ENCODE peak calls at places on chromosomes 4 and X, in eight cellular contexts. One of them, this sample, is unnamed.

GRCh38 chr4:182843813-182844325 is 73.3 kb downstream of the DCTD start:
- DNase-seq in SJCRH30: no peak
- DNase-seq in iPS DF 6.9: no peak
- DNase-seq in naive thymus-derived CD4-positive, alpha-beta T cell: no peak
- DNase-seq in RWPE2: no peak
- DNase-seq in uterus: no peak
- DNase-seq in mesendoderm: no peak
- DNase-seq in stomach: no peak
- DNase-seq in this sample: peak; percentile 21

GRCh38 chr4:19832388-19832787 is 419.3 kb upstream of the SLIT2 start:
- DNase-seq in SJCRH30: no peak
- DNase-seq in iPS DF 6.9: no peak
- DNase-seq in naive thymus-derived CD4-positive, alpha-beta T cell: no peak
- DNase-seq in RWPE2: no peak
- DNase-seq in uterus: no peak
- DNase-seq in mesendoderm: no peak
- DNase-seq in stomach: no peak
- DNase-seq in this sample: no peak

GRCh38 chr4:174213734-174214101 is 69.7 kb downstream of the FBXO8 start:
- DNase-seq in SJCRH30: no peak
- DNase-seq in iPS DF 6.9: no peak
- DNase-seq in naive thymus-derived CD4-positive, alpha-beta T cell: no peak
- DNase-seq in RWPE2: no peak
- DNase-seq in uterus: no peak
- DNase-seq in mesendoderm: no peak
- DNase-seq in stomach: no peak
- DNase-seq in this sample: peak; percentile 31

GRCh38 chr4:140211693-140212092 is 57.7 kb upstream of the MAML3 start:
- DNase-seq in SJCRH30: no peak
- DNase-seq in iPS DF 6.9: no peak
- DNase-seq in naive thymus-derived CD4-positive, alpha-beta T cell: no peak
- DNase-seq in RWPE2: no peak
- DNase-seq in uterus: no peak
- DNase-seq in mesendoderm: no peak
- DNase-seq in stomach: no peak
- DNase-seq in this sample: no peak

GRCh38 chr4:39458505-39459300 is at the start of the genes LIAS and RPL9:
- DNase-seq in SJCRH30: peak; percentile 99
- DNase-seq in iPS DF 6.9: peak; percentile 98
- DNase-seq in naive thymus-derived CD4-positive, alpha-beta T cell: peak; percentile 89
- DNase-seq in RWPE2: peak; percentile 90
- DNase-seq in uterus: peak; percentile 96
- DNase-seq in mesendoderm: peak; percentile 99
- DNase-seq in stomach: peak; percentile 98
- DNase-seq in this sample: peak; percentile 95

GRCh38 chr4:19961092-19961491 is 290.6 kb upstream of the SLIT2 start:
- DNase-seq in SJCRH30: no peak
- DNase-seq in iPS DF 6.9: no peak
- DNase-seq in naive thymus-derived CD4-positive, alpha-beta T cell: no peak
- DNase-seq in RWPE2: no peak
- DNase-seq in uterus: no peak
- DNase-seq in mesendoderm: no peak
- DNase-seq in stomach: no peak
- DNase-seq in this sample: no peak

GRCh38 chr4:182126096-182126495 is 117.1 kb upstream of the TENM3 start:
- DNase-seq in SJCRH30: no peak
- DNase-seq in iPS DF 6.9: no peak
- DNase-seq in naive thymus-derived CD4-positive, alpha-beta T cell: no peak
- DNase-seq in RWPE2: no peak
- DNase-seq in uterus: no peak
- DNase-seq in mesendoderm: no peak
- DNase-seq in stomach: no peak
- DNase-seq in this sample: no peak

GRCh38 chr4:15989431-15989830 is 26.5 kb upstream of the FGFBP2 start:
- DNase-seq in SJCRH30: no peak
- DNase-seq in iPS DF 6.9: no peak
- DNase-seq in naive thymus-derived CD4-positive, alpha-beta T cell: no peak
- DNase-seq in RWPE2: no peak
- DNase-seq in uterus: no peak
- DNase-seq in mesendoderm: no peak
- DNase-seq in stomach: no peak
- DNase-seq in this sample: no peak

GRCh38 chr4:70651864-70652506 is 14.3 kb downstream of the JCHAIN start:
- DNase-seq in SJCRH30: peak; percentile 51
- DNase-seq in iPS DF 6.9: peak; percentile 20
- DNase-seq in naive thymus-derived CD4-positive, alpha-beta T cell: no peak
- DNase-seq in RWPE2: no peak
- DNase-seq in uterus: no peak
- DNase-seq in mesendoderm: peak; percentile 50
- DNase-seq in stomach: no peak
- DNase-seq in this sample: peak; percentile 46

GRCh38 chr4:121096629-121097028 is 24.3 kb upstream of the NDNF start:
- DNase-seq in SJCRH30: peak; percentile 59
- DNase-seq in iPS DF 6.9: no peak
- DNase-seq in naive thymus-derived CD4-positive, alpha-beta T cell: no peak
- DNase-seq in RWPE2: no peak
- DNase-seq in uterus: no peak
- DNase-seq in mesendoderm: peak; percentile 34
- DNase-seq in stomach: no peak
- DNase-seq in this sample: peak; percentile 9

GRCh38 chr4:74095482-74095881 is 3.5 kb downstream of the CXCL2 start:
- DNase-seq in SJCRH30: no peak
- DNase-seq in iPS DF 6.9: no peak
- DNase-seq in naive thymus-derived CD4-positive, alpha-beta T cell: no peak
- DNase-seq in RWPE2: no peak
- DNase-seq in uterus: no peak
- DNase-seq in mesendoderm: no peak
- DNase-seq in stomach: no peak
- DNase-seq in this sample: no peak

GRCh38 chr4:93791570-93792195 is 36.9 kb upstream of the ATOH1 start:
- DNase-seq in SJCRH30: peak; percentile 86
- DNase-seq in iPS DF 6.9: peak; percentile 47
- DNase-seq in naive thymus-derived CD4-positive, alpha-beta T cell: peak; percentile 22
- DNase-seq in RWPE2: no peak
- DNase-seq in uterus: no peak
- DNase-seq in mesendoderm: peak; percentile 67
- DNase-seq in stomach: peak; percentile 59
- DNase-seq in this sample: peak; percentile 52

GRCh38 chr4:13921805-13922204 is 294.3 kb upstream of the BOD1L1 start:
- DNase-seq in SJCRH30: no peak
- DNase-seq in iPS DF 6.9: no peak
- DNase-seq in naive thymus-derived CD4-positive, alpha-beta T cell: no peak
- DNase-seq in RWPE2: no peak
- DNase-seq in uterus: no peak
- DNase-seq in mesendoderm: no peak
- DNase-seq in stomach: no peak
- DNase-seq in this sample: no peak

GRCh38 chrX:43618376-43619205 is 37.5 kb upstream of the MAOA start:
- DNase-seq in SJCRH30: peak; percentile 8
- DNase-seq in iPS DF 6.9: peak; percentile 41
- DNase-seq in naive thymus-derived CD4-positive, alpha-beta T cell: no peak
- DNase-seq in RWPE2: no peak
- DNase-seq in uterus: no peak
- DNase-seq in mesendoderm: peak; percentile 59
- DNase-seq in stomach: no peak
- DNase-seq in this sample: peak; percentile 64

GRCh38 chr4:127482049-127482448 is 150.7 kb upstream of the INTU start:
- DNase-seq in SJCRH30: no peak
- DNase-seq in iPS DF 6.9: no peak
- DNase-seq in naive thymus-derived CD4-positive, alpha-beta T cell: no peak
- DNase-seq in RWPE2: no peak
- DNase-seq in uterus: no peak
- DNase-seq in mesendoderm: no peak
- DNase-seq in stomach: no peak
- DNase-seq in this sample: no peak

GRCh38 chr4:8539661-8540060 is 40.5 kb upstream of the GPR78 start:
- DNase-seq in SJCRH30: no peak
- DNase-seq in iPS DF 6.9: no peak
- DNase-seq in naive thymus-derived CD4-positive, alpha-beta T cell: no peak
- DNase-seq in RWPE2: peak; percentile 20
- DNase-seq in uterus: no peak
- DNase-seq in mesendoderm: no peak
- DNase-seq in stomach: no peak
- DNase-seq in this sample: no peak

GRCh38 chr4:112604590-112604989 is 32.1 kb downstream of the ZGRF1 start:
- DNase-seq in SJCRH30: peak; percentile 79
- DNase-seq in iPS DF 6.9: peak; percentile 22
- DNase-seq in naive thymus-derived CD4-positive, alpha-beta T cell: no peak
- DNase-seq in RWPE2: no peak
- DNase-seq in uterus: no peak
- DNase-seq in mesendoderm: peak; percentile 62
- DNase-seq in stomach: no peak
- DNase-seq in this sample: peak; percentile 50

GRCh38 chrX:68999351-68999750 is 165.9 kb downstream of the PJA1 start:
- DNase-seq in SJCRH30: no peak
- DNase-seq in iPS DF 6.9: no peak
- DNase-seq in naive thymus-derived CD4-positive, alpha-beta T cell: no peak
- DNase-seq in RWPE2: peak; percentile 78
- DNase-seq in uterus: no peak
- DNase-seq in mesendoderm: no peak
- DNase-seq in stomach: no peak
- DNase-seq in this sample: no peak

GRCh38 chr4:166284221-166284620 is 411.2 kb downstream of the TLL1 start:
- DNase-seq in SJCRH30: no peak
- DNase-seq in iPS DF 6.9: no peak
- DNase-seq in naive thymus-derived CD4-positive, alpha-beta T cell: no peak
- DNase-seq in RWPE2: no peak
- DNase-seq in uterus: no peak
- DNase-seq in mesendoderm: no peak
- DNase-seq in stomach: no peak
- DNase-seq in this sample: no peak

GRCh38 chrX:16822723-16823122 is 36.5 kb downstream of the TXLNG start:
- DNase-seq in SJCRH30: no peak
- DNase-seq in iPS DF 6.9: no peak
- DNase-seq in naive thymus-derived CD4-positive, alpha-beta T cell: no peak
- DNase-seq in RWPE2: no peak
- DNase-seq in uterus: no peak
- DNase-seq in mesendoderm: no peak
- DNase-seq in stomach: no peak
- DNase-seq in this sample: no peak

GRCh38 chr4:169147217-169147616 is 123.5 kb downstream of the SH3RF1 start:
- DNase-seq in SJCRH30: no peak
- DNase-seq in iPS DF 6.9: no peak
- DNase-seq in naive thymus-derived CD4-positive, alpha-beta T cell: no peak
- DNase-seq in RWPE2: no peak
- DNase-seq in uterus: no peak
- DNase-seq in mesendoderm: no peak
- DNase-seq in stomach: no peak
- DNase-seq in this sample: no peak

GRCh38 chrX:153302796-153303195 is 18.8 kb downstream of the PNMA6F start:
- DNase-seq in SJCRH30: no peak
- DNase-seq in iPS DF 6.9: no peak
- DNase-seq in naive thymus-derived CD4-positive, alpha-beta T cell: no peak
- DNase-seq in RWPE2: no peak
- DNase-seq in uterus: no peak
- DNase-seq in mesendoderm: no peak
- DNase-seq in stomach: no peak
- DNase-seq in this sample: no peak
- H3K36me3 ChIP-seq in SJCRH30: no peaks in the 10 kb centered on the region
- H3K36me3 ChIP-seq in iPS DF 6.9: no peaks in the 10 kb centered on the region
- H3K36me3 ChIP-seq in naive thymus-derived CD4-positive, alpha-beta T cell: no peaks in the 10 kb centered on the region
- H3K36me3 ChIP-seq in RWPE2: no peaks in the 10 kb centered on the region
- H3K36me3 ChIP-seq in uterus: no peaks in the 10 kb centered on the region
- H3K36me3 ChIP-seq in mesendoderm: no peaks in the 10 kb centered on the region
- H3K36me3 ChIP-seq in stomach: no peaks in the 10 kb centered on the region
- H3K36me3 ChIP-seq in this sample: no peaks in the 10 kb centered on the region

DNA sequence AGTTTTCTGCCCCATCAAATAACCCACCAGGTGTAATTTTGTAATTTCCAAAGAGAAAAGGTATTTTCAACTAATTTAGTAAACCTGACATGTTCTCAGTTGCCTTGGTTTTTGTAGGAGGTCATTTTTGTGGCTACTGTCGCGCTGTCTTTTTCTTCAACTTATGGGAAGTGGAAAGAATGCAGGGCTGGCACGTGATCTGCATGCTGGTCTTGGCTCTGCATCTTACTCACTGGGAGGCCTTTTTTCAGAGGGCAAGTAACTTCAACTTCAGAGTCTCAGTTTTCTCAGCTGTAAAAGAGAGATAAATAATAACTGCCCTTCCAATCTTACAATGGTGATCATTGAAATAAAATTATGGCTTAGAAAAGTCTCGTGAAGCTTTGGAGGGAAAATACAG is 109.9 kb upstream of the SMIM10 start:
- DNase-seq in SJCRH30: no peak
- DNase-seq in iPS DF 6.9: no peak
- DNase-seq in naive thymus-derived CD4-positive, alpha-beta T cell: no peak
- DNase-seq in RWPE2: no peak
- DNase-seq in uterus: no peak
- DNase-seq in mesendoderm: no peak
- DNase-seq in stomach: no peak
- DNase-seq in this sample: no peak
- H3K27me3 ChIP-seq in SJCRH30: no peaks in the 10 kb centered on the region
- H3K27me3 ChIP-seq in iPS DF 6.9: no peaks in the 10 kb centered on the region
- H3K27me3 ChIP-seq in naive thymus-derived CD4-positive, alpha-beta T cell: no peaks in the 10 kb centered on the region
- H3K27me3 ChIP-seq in RWPE2: no peaks in the 10 kb centered on the region
- H3K27me3 ChIP-seq in uterus: no peaks in the 10 kb centered on the region
- H3K27me3 ChIP-seq in mesendoderm: no peaks in the 10 kb centered on the region
- H3K27me3 ChIP-seq in stomach: peaks cover 3% of the 10 kb centered on the region
- H3K27me3 ChIP-seq in this sample: no peaks in the 10 kb centered on the region

GRCh38 chrX:9356846-9357245 is 108.0 kb upstream of the TBL1X start:
- DNase-seq in SJCRH30: no peak
- DNase-seq in iPS DF 6.9: no peak
- DNase-seq in naive thymus-derived CD4-positive, alpha-beta T cell: no peak
- DNase-seq in RWPE2: no peak
- DNase-seq in uterus: no peak
- DNase-seq in mesendoderm: no peak
- DNase-seq in stomach: no peak
- DNase-seq in this sample: no peak

GRCh38 chrX:9352683-9353430 is 112.0 kb upstream of the TBL1X start:
- DNase-seq in SJCRH30: no peak
- DNase-seq in iPS DF 6.9: no peak
- DNase-seq in naive thymus-derived CD4-positive, alpha-beta T cell: peak; percentile 26
- DNase-seq in RWPE2: no peak
- DNase-seq in uterus: no peak
- DNase-seq in mesendoderm: no peak
- DNase-seq in stomach: peak; percentile 49
- DNase-seq in this sample: no peak

GRCh38 chrX:9355739-9356138 is 109.1 kb upstream of the TBL1X start:
- DNase-seq in SJCRH30: no peak
- DNase-seq in iPS DF 6.9: no peak
- DNase-seq in naive thymus-derived CD4-positive, alpha-beta T cell: no peak
- DNase-seq in RWPE2: no peak
- DNase-seq in uterus: no peak
- DNase-seq in mesendoderm: no peak
- DNase-seq in stomach: no peak
- DNase-seq in this sample: no peak

GRCh38 chrX:9354918-9355317 is 109.9 kb upstream of the TBL1X start:
- DNase-seq in SJCRH30: no peak
- DNase-seq in iPS DF 6.9: no peak
- DNase-seq in naive thymus-derived CD4-positive, alpha-beta T cell: no peak
- DNase-seq in RWPE2: no peak
- DNase-seq in uterus: no peak
- DNase-seq in mesendoderm: no peak
- DNase-seq in stomach: no peak
- DNase-seq in this sample: no peak

GRCh38 chrX:9357500-9358139 is 107.2 kb upstream of the TBL1X start:
- DNase-seq in SJCRH30: no peak
- DNase-seq in iPS DF 6.9: no peak
- DNase-seq in naive thymus-derived CD4-positive, alpha-beta T cell: no peak
- DNase-seq in RWPE2: no peak
- DNase-seq in uterus: no peak
- DNase-seq in mesendoderm: no peak
- DNase-seq in stomach: no peak
- DNase-seq in this sample: no peak
- H3K4me3 ChIP-seq in SJCRH30: no peak overlapping the region
- H3K4me3 ChIP-seq in iPS DF 6.9: no peak overlapping the region
- H3K4me3 ChIP-seq in naive thymus-derived CD4-positive, alpha-beta T cell: no peak overlapping the region
- H3K4me3 ChIP-seq in RWPE2: no peak overlapping the region
- H3K4me3 ChIP-seq in uterus: no peak overlapping the region
- H3K4me3 ChIP-seq in mesendoderm: no peak overlapping the region
- H3K4me3 ChIP-seq in stomach: no peak overlapping the region
- H3K4me3 ChIP-seq in this sample: no peak overlapping the region

GRCh38 chrX:24718771-24719170 is 25.1 kb downstream of the POLA1 start:
- DNase-seq in SJCRH30: no peak
- DNase-seq in iPS DF 6.9: no peak
- DNase-seq in naive thymus-derived CD4-positive, alpha-beta T cell: no peak
- DNase-seq in RWPE2: no peak
- DNase-seq in uterus: no peak
- DNase-seq in mesendoderm: peak; percentile 34
- DNase-seq in stomach: no peak
- DNase-seq in this sample: no peak
- H3K36me3 ChIP-seq in SJCRH30: peaks cover 46% of the 10 kb centered on the region
- H3K36me3 ChIP-seq in iPS DF 6.9: peaks cover 2% of the 10 kb centered on the region
- H3K36me3 ChIP-seq in naive thymus-derived CD4-positive, alpha-beta T cell: no peaks in the 10 kb centered on the region
- H3K36me3 ChIP-seq in RWPE2: peaks cover 28% of the 10 kb centered on the region
- H3K36me3 ChIP-seq in uterus: no peaks in the 10 kb centered on the region
- H3K36me3 ChIP-seq in mesendoderm: no peaks in the 10 kb centered on the region
- H3K36me3 ChIP-seq in stomach: peaks cover 61% of the 10 kb centered on the region
- H3K36me3 ChIP-seq in this sample: peaks cover 25% of the 10 kb centered on the region